ENCODE peak calls at places on chromosome 3, in four cellular contexts. G is K562, D is IMR-90, C is GM12878. O is an unnamed sample.

GRCh38 chr3:123883656-123884257 is 375 bp downstream of the MYLK start:
- DNase-seq in G (no peak), D (no peak), C (no peak), O (no peak)

GRCh38 chr3:43691120-43692002 is 623 bp downstream of the ABHD5 start:
- DNase-seq in G (peak), D (peak), C (no peak), O (peak)

GRCh38 chr3:178275793-178276192 is 260.4 kb upstream of the KCNMB2 start:
- DNase-seq in G (no peak), D (no peak), C (no peak), O (no peak)

GRCh38 chr3:153069598-153069997 is 92.4 kb upstream of the RAP2B start:
- DNase-seq in G (no peak), D (no peak), C (no peak), O (no peak)

GRCh38 chr3:156819842-156820686 is 6.1 kb upstream of the LEKR1 start:
- DNase-seq in G (no peak), D (no peak), C (no peak), O (peak)

GRCh38 chr3:142225885-142226215 is 465 bp upstream of the GK5 start:
- DNase-seq in G (no peak), D (no peak), C (no peak), O (no peak)

GRCh38 chr3:158402590-158402989 is 168.4 kb upstream of the MLF1 start:
- DNase-seq in G (no peak), D (no peak), C (no peak), O (no peak)

GRCh38 chr3:186165331-186165730 is 56.4 kb upstream of the ETV5 start:
- DNase-seq in G (no peak), D (no peak), C (no peak), O (no peak)

GRCh38 chr3:194249323-194250103 is 101.6 kb downstream of the CPN2 start:
- DNase-seq in G (no peak), D (no peak), C (no peak), O (no peak)

GRCh38 chr3:125145751-125146475 is 66.6 kb downstream of the SLC12A8 start:
- DNase-seq in G (no peak), D (no peak), C (no peak), O (no peak)

GRCh38 chr3:145865329-145865904 is 295.6 kb downstream of the PLOD2 start:
- DNase-seq in G (no peak), D (no peak), C (no peak), O (no peak)

GRCh38 chr3:77134801-77135200 is 94.9 kb downstream of the ROBO2 start:
- DNase-seq in G (no peak), D (no peak), C (no peak), O (no peak)

GRCh38 chr3:139309046-139309660 is 34.7 kb upstream of the MRPS22 start:
- DNase-seq in G (peak), D (no peak), C (no peak), O (no peak)

GRCh38 chr3:179640469-179640868 is 12.4 kb upstream of the USP13 start:
- DNase-seq in G (no peak), D (no peak), C (no peak), O (no peak)

GRCh38 chr3:197183582-197183981 is 114.8 kb downstream of the DLG1 start:
- DNase-seq in G (no peak), D (no peak), C (no peak), O (no peak)

GRCh38 chr3:55490194-55490913 is 3.2 kb upstream of the WNT5A start:
- DNase-seq in G (no peak), D (no peak), C (no peak), O (no peak)

GRCh38 chr3:190673157-190673556 is 159.3 kb downstream of the IL1RAP start:
- DNase-seq in G (no peak), D (peak), C (no peak), O (no peak)

GRCh38 chr3:123834631-123835030 is 49.5 kb downstream of the MYLK start:
- DNase-seq in G (no peak), D (peak), C (no peak), O (peak)

GRCh38 chr3:72900048-72900447 is 12.2 kb downstream of the GXYLT2 start:
- DNase-seq in G (no peak), D (no peak), C (no peak), O (no peak)

GRCh38 chr3:190227064-190227463 is 95.2 kb downstream of the CLDN1 start:
- DNase-seq in G (no peak), D (no peak), C (no peak), O (no peak)

GRCh38 chr3:159832024-159832423 is 156.6 kb upstream of the IL12A start:
- DNase-seq in G (no peak), D (no peak), C (peak), O (no peak)

GRCh38 chr3:184572528-184573270 is 11.1 kb downstream of the EPHB3 start:
- DNase-seq in G (no peak), D (no peak), C (no peak), O (no peak)

GRCh38 chr3:177882124-177882648 is 654.0 kb upstream of the KCNMB2 start:
- DNase-seq in G (no peak), D (no peak), C (no peak), O (no peak)

GRCh38 chr3:6921041-6921440 is 60.1 kb downstream of the GRM7 start:
- DNase-seq in G (no peak), D (no peak), C (no peak), O (no peak)

GRCh38 chr3:79983063-79983561 is 215.3 kb upstream of the ROBO1 start:
- DNase-seq in G (no peak), D (no peak), C (no peak), O (peak)

GRCh38 chr3:6105187-6105586 is 755.7 kb upstream of the GRM7 start:
- DNase-seq in G (no peak), D (no peak), C (no peak), O (no peak)

GRCh38 chr3:62951037-62951613 is 75.9 kb upstream of the CADPS start:
- DNase-seq in G (no peak), D (no peak), C (no peak), O (no peak)

GRCh38 chr3:117788086-117788485 is 1078.5 kb downstream of the TUSC7 start:
- DNase-seq in G (no peak), D (peak), C (no peak), O (no peak)

GRCh38 chr3:158794936-158795518 is 6.8 kb upstream of the MFSD1 start:
- DNase-seq in G (peak), D (peak), C (no peak), O (peak)

GRCh38 chr3:42497009-42497731 is 5.3 kb upstream of the VIPR1 start:
- DNase-seq in G (no peak), D (peak), C (no peak), O (no peak)

GRCh38 chr3:42499478-42499871 is 3.0 kb upstream of the VIPR1 start:
- DNase-seq in G (no peak), D (no peak), C (no peak), O (no peak)

GRCh38 chr3:42500091-42500490 is 2.4 kb upstream of the VIPR1 start:
- DNase-seq in G (no peak), D (no peak), C (no peak), O (no peak)

GRCh38 chr3:42498034-42498433 is 4.4 kb upstream of the VIPR1 start:
- DNase-seq in G (no peak), D (no peak), C (no peak), O (no peak)

GRCh38 chr3:42498791-42499477 is 3.5 kb upstream of the VIPR1 start:
- DNase-seq in G (no peak), D (no peak), C (no peak), O (no peak)
- TF ChIP-seq FOS in G (no peak), D (no peak), C (no peak), O (no peak)

DNA sequence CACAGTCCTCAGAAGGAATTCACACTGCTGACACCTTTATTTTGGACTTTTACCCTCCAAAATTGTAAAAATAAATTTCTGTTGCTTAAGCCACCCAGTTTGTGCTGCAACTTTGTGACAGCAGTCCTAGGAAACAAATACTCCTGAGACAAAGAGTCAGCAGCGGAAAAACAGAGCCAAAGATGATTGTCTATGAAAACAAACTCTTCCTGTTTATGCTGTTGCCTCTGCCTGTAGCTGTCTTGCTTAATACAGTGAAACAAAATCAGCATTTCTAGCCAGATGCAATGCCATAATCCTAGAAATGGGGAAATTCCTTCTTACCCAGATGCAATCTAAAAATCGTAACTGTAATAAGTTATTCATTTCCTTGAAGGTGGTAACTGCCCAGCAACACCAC is 387.6 kb upstream of the ATP11B start:
- DNase-seq in G (no peak), D (no peak), C (no peak), O (no peak)
- TF ChIP-seq FOS in G (no peak), D (no peak), C (no peak), O (no peak)

DNA sequence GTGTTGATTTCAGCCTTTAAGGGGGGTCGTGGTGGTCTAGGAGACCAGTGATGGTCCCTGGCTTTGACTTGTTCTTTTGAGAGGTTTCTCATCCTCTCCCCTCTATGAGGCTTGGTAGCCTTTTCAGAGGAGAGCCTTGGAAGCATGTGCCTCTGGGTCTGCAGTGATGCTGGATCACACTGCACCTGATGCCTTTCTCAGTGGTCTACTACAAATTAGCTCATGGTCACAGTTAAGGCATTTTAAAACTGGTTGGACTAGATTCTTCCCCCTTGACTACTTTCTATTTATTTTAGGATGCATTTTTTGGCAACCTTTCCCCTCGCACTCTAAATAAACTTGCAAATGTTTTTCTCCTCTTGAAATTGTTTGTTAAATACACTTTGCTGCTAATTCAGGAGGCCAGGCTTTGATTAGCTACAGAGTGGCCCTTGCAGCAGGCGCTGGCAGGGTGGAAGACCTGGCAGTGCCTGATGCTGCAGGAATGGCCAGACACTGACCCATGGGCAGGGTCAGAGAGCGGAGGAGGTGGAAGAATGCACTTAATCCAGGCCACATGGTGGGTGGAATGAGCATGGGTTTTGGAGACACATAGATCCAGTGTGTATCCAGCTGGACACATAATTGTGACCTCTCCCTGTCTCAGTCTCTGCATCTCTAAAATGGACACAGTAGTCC is 318.8 kb upstream of the CTDSPL start:
- DNase-seq in G (no peak), D (no peak), C (no peak), O (no peak)
- TF ChIP-seq FOS in G (no peak), D (no peak), C (no peak), O (no peak)

DNA sequence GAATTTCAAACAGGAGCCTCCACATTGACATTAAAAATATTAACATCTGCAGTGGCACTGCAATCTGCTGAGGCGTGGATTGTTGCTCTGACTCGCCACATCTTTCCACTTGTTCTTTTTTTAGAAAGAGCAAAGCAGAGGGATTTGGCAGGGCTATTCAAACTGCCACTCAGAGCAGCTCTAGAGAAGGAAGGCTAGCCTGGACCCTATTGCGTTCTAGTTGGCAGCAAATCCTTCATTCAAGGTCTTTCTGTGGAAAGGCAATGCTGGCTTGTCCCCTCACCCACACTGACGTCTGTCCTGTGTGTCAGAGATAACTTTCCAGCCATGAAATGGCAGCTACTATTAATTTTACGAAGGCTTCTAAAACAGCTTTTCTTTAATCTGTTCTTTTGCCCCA is 483.2 kb upstream of the SGO1 start:
- DNase-seq in G (peak), D (no peak), C (no peak), O (no peak)
- TF ChIP-seq FOS in G (no peak), D (no peak), C (no peak), O (no peak)

GRCh38 chr3:22959593-22959992 is 243.5 kb upstream of the UBE2E2 start:
- DNase-seq in G (no peak), D (no peak), C (peak), O (peak)

GRCh38 chr3:22966349-22966748 is 236.8 kb upstream of the UBE2E2 start:
- DNase-seq in G (no peak), D (no peak), C (no peak), O (no peak)

GRCh38 chr3:22962244-22962643 is 240.9 kb upstream of the UBE2E2 start:
- DNase-seq in G (no peak), D (no peak), C (no peak), O (no peak)

DNA sequence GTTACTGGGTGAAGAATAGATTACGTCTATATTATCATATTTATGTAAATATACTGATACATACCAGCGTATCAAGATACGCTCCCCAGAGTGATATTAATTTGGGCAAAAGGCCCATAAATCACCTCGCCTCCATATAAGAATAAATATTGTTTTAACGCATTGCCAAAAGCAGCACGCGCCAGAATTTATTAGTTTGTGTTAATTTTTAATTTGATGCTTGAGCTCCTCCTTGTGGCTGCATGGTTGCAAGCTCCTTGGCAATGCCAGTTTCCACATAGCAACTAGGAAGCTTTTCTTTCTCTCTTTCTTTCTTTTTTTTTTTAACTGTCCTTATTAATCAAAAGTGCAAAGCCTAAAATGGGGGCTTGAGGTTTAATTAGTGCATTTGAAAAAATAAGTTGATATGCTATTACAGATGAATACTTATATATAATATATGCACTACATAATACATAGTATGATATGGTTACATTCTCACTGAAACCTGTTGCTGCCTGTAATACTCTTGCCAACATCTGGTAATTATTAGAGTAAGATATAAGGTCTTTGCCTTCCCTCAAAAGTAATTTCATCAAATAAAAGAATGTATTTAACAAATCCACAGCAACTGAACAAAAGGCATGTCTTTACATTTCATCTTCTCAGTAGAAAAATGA is 242.7 kb upstream of the UBE2E2 start:
- DNase-seq in G (peak), D (peak), C (no peak), O (peak)
- TF ChIP-seq FOS in G (no peak), D (no peak), C (no peak), O (no peak)

GRCh38 chr3:162718697-162719096 is 1222.1 kb downstream of the OTOL1 start:
- DNase-seq in G (no peak), D (no peak), C (no peak), O (no peak)
- TF ChIP-seq FOS in G (no peak), D (no peak), C (no peak), O (no peak)

DNA sequence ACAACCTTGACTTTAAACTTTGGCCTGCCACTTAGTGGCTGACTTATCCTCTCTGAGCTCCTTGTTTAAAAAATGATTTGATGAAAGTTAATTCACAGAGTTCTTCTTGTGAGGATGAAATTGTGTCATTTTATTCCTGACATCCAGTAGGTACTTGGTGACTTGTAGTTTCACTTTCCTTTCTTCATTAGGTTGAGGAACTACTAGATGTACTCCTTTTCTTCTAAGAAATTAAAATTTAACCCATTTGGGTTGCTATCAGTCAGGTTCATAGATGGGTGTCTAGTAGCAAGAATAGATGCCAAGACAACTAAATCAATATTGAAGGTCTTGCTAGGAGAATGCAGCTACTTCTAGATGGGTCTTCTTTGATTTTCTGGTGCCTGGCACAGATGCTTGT is 5.2 kb downstream of the NR1D2 start:
- DNase-seq in G (no peak), D (no peak), C (no peak), O (no peak)
- TF ChIP-seq FOS in G (no peak), D (no peak), C (no peak), O (no peak)

DNA sequence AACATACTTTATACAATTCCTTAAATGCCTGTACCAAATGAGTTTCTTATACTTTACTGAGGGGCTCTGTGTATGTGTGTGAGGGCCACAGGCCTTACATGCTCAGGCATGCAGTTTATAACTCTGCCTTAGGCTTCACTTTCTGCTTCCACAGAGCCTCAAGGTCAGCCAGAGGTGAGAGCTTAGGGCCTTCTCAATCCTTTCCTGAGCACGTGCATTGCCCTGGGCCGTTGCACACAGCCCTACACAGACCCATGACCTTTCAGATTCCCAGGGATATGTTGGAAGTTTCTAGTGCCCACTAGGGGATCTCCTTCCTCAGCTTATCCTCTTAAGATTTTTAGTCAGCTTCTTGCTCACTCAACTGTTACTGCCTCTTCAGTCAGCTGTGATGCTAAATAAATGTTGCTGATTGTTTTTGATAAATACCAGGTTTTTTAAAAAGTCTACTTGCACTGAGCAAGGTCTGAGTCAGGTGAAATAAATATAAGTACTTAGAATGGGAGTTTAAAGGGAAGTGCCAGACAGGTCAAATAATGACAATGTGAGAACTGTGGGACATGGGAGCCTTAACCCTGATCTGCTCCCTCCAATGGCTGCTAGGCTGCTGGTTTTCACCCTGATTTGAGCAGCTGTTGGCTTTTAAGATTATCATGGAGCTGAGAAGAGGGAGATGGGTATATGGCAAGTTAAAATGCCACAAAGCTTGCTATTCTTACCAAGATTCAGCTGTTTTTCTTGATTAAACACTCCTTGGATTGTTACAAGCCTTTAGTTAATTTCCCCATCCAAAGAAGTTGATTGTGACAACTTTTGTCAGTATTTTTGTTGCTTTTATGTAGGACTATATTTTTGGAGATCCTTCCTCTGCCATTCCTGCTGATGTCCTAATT is 169.5 kb downstream of the PLD1 start:
- DNase-seq in G (peak), D (peak), C (no peak), O (peak)
- TF ChIP-seq FOS in G (no peak), D (no peak), C (no peak), O (no peak)

GRCh38 chr3:126467611-126467955 is 8.1 kb downstream of the ZXDC start:
- DNase-seq in G (no peak), D (no peak), C (no peak), O (no peak)
- TF ChIP-seq FOS in G (no peak), D (no peak), C (no peak), O (no peak)

GRCh38 chr3:107430214-107431047 is 53.2 kb downstream of the CCDC54 start:
- DNase-seq in G (no peak), D (peak), C (no peak), O (no peak)
- TF ChIP-seq FOS in G (no peak), D (no peak), C (no peak), O (no peak)